ENCODE peak calls at places on chromosome 16, in four cellular contexts. N, S, M and J are unnamed samples.

GRCh38 chr16:19810817-19811731 is 73.6 kb downstream of the GPRC5B start:
- DNase-seq in N (no peak), S (no peak), M (no peak), J (peak)

GRCh38 chr16:52547001-52547833 is at the start of gene TOX3:
- DNase-seq in N (peak), S (no peak), M (no peak), J (no peak)

GRCh38 chr16:76535-77272 is 1.3 kb upstream of the MPG start:
- DNase-seq in N (peak), S (peak), M (peak), J (peak)

GRCh38 chr16:27924411-27925118 is 138.9 kb downstream of the GSG1L start:
- DNase-seq in N (no peak), S (no peak), M (no peak), J (no peak)

GRCh38 chr16:46857261-46857962 is 26.4 kb upstream of the C16orf87 start:
- DNase-seq in N (no peak), S (no peak), M (no peak), J (peak)

GRCh38 chr16:27245276-27246231 is 23.0 kb downstream of the NSMCE1 start:
- DNase-seq in N (no peak), S (no peak), M (peak), J (no peak)

GRCh38 chr16:14302031-14302398 is 230.9 kb downstream of the MRTFB start:
- DNase-seq in N (peak), S (no peak), M (no peak), J (peak)

GRCh38 chr16:46782320-46782719 is 34.2 kb upstream of the MYLK3 start:
- DNase-seq in N (no peak), S (no peak), M (no peak), J (no peak)

GRCh38 chr16:24580665-24581064 is 41.3 kb downstream of the RBBP6 start:
- DNase-seq in N (no peak), S (no peak), M (no peak), J (no peak)

GRCh38 chr16:15961557-15962205 is 12.3 kb downstream of the ABCC1 start:
- DNase-seq in N (no peak), S (no peak), M (no peak), J (no peak)

GRCh38 chr16:47061204-47061603 is 82.5 kb downstream of the NETO2 start:
- DNase-seq in N (no peak), S (no peak), M (no peak), J (no peak)

GRCh38 chr16:70508752-70509151 is 14.6 kb downstream of the COG4 start:
- DNase-seq in N (no peak), S (no peak), M (no peak), J (no peak)

GRCh38 chr16:49499018-49499785 is 125.6 kb downstream of the C16orf78 start:
- DNase-seq in N (no peak), S (no peak), M (no peak), J (no peak)

GRCh38 chr16:13070268-13070667 is 168.9 kb downstream of the SHISA9 start:
- DNase-seq in N (no peak), S (no peak), M (no peak), J (no peak)

GRCh38 chr16:11359370-11359769 is 14.1 kb downstream of the RMI2 start:
- DNase-seq in N (no peak), S (no peak), M (peak), J (peak)

GRCh38 chr16:82874672-82875071 is 247.9 kb downstream of the CDH13 start:
- DNase-seq in N (no peak), S (no peak), M (no peak), J (no peak)

GRCh38 chr16:51034481-51035109 is 116.5 kb downstream of the SALL1 start:
- DNase-seq in N (no peak), S (no peak), M (no peak), J (no peak)

GRCh38 chr16:54489225-54489781 is 202.7 kb upstream of the IRX3 start:
- DNase-seq in N (no peak), S (no peak), M (no peak), J (no peak)

GRCh38 chr16:11165349-11165748 is 90.7 kb downstream of the SOCS1 start:
- DNase-seq in N (no peak), S (no peak), M (no peak), J (no peak)

GRCh38 chr16:11534262-11534661 is 52.5 kb downstream of the LITAF start:
- DNase-seq in N (no peak), S (no peak), M (no peak), J (no peak)

DNA sequence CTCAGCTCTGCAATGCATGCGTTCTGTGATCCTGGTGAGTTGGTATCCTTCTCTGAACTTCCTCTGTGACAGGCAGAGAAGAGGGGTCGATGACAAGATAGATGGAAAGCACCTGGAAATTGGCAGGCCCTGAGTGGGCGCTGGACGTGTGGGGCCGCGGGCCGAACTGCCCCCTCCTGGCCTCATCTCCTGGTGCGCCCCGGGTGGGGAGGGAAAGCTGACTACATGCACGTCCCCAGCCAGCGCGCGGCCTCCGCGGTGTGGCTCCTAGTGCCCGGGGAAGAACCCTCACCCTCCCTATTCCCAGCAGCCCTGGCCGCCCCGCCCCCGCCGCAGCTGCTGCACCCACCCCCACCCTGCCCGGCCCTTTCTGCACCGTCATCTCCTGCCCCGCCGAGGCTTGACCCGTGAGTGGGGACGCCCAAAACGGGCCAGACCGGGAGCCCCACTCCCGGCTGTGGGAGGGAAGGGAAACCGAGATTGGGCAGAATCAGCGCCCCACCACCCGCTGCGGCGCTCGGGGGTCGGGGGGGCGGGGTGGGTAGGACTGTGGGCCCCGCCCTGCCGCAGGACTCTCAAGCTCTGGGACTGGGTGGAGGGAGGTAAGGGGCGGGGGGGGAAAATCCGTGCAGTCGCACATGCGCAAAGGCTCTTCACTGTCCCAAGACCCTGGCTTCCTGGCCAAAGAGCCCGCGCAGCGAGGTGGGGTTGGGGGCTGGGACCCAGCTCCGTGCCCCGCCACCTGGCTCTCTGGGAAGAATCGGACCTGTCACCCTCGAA is at the start of gene NOL3:
- DNase-seq in N (peak), S (peak), M (peak), J (peak)
- TF ChIP-seq POLR2A in N (peak), S (peak), M (no peak), J (peak)

GRCh38 chr16:3580686-3581085 is 3.5 kb upstream of the NLRC3 start:
- DNase-seq in N (peak), S (no peak), M (no peak), J (no peak)

GRCh38 chr16:3580271-3580670 is 3.1 kb upstream of the NLRC3 start:
- DNase-seq in N (peak), S (no peak), M (no peak), J (no peak)

GRCh38 chr16:3581392-3581791 is 4.2 kb upstream of the NLRC3 start:
- DNase-seq in N (peak), S (no peak), M (no peak), J (no peak)

GRCh38 chr16:3578610-3579551 is 1.7 kb upstream of the NLRC3 start:
- DNase-seq in N (peak), S (no peak), M (no peak), J (peak)

DNA sequence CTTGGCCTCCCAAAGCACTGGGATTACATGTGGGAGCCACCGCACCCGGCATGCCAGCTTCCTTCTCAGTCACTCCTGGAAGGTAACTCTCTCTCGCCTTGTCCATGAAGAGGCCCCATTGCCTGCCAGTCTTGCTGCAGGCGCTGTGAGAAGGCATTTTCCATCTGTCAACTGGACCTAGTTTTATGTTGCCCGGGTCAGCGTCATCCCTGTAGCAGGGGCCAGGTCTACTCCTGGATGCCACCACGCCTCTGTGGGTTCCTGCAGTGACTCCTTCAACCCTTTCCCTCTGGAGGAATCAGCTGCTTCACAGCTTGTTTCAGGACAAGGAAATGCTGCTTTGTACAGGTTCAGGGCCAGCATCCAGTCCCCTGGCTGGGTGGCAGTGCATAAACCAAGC is 2.6 kb upstream of the NLRC3 start:
- DNase-seq in N (peak), S (no peak), M (no peak), J (no peak)
- TF ChIP-seq POLR2A in N (no peak), S (no peak), M (no peak), J (no peak)

GRCh38 chr16:18801197-18801972 is at the start of gene ARL6IP1:
- DNase-seq in N (peak), S (peak), M (peak), J (peak)
- TF ChIP-seq POLR2A in N (peak), S (peak), M (no peak), J (peak)

DNA sequence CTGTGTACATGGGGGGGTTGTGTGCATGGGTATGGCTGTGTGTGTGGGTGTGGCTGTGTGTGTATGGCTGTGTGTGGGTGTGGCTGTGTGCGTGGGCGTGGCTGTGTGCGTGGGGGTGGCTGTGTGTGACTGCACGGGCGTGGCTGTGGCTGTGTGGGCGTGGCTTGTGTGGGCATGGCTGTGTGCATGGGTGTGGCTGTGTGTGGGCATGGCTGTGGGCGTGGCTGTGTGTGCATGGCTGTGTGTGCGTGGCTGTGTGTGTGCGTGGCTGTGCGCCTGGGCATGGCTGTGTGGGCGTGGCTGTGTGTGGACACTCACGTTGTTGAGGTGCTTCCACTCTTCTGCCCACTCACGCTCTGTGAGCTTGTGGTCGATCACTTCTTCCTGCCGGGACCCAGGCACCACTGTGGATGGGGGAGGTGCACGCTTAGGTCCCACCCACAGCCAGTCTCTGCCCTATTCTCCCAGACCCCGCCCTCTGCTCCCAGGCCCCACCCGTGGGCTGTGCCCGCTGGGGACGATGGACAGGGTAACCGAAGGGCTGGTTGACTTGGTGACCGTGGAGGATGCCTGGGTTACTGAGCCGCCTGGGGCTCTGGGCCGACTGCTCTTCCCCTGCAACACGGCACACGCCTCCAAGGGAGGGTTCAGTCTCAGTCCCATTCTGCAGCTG is 16.0 kb upstream of the PABPN1L start:
- DNase-seq in N (no peak), S (no peak), M (peak), J (no peak)
- TF ChIP-seq POLR2A in N (no peak), S (no peak), M (no peak), J (no peak)

DNA sequence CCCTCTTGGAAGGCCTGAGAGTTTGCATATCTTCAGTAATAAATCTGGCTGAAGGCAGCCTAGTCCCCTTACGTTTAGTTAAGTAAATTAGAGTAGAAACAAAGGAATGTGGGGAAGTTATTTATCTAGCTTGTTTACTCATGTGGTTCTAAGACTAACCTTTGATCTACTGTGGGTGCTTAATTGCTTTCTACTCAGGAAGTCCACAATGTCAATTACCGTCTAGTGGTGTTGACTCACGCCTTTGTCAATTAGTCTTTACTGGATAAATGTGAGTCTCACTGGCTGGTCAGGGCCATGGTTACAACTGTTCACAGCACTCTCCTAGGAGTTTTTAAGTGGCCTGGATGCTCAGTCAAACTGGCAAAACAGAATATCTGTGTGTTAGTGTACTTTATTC is 2338.4 kb downstream of the TP53TG3F start:
- DNase-seq in N (no peak), S (no peak), M (no peak), J (no peak)
- TF ChIP-seq POLR2A in N (no peak), S (no peak), M (no peak), J (no peak)

GRCh38 chr16:67806428-67807147 is at the start of the genes RANBP10 and TSNAXIP1:
- DNase-seq in N (peak), S (peak), M (peak), J (peak)
- TF ChIP-seq POLR2A in N (peak), S (peak), M (no peak), J (peak)

GRCh38 chr16:78069913-78070312 is 29.5 kb upstream of the WWOX start:
- DNase-seq in N (no peak), S (no peak), M (no peak), J (no peak)
- TF ChIP-seq POLR2A in N (no peak), S (no peak), M (no peak), J (no peak)